ENCODE peak calls at places on chromosome 5, in eight cellular contexts. R is ovary, Z is astrocyte of the spinal cord, A is cardiac muscle cell, P is colonic mucosa, D is Peyer's patch, M is AG10803, X is IMR-90. E is an unnamed sample.

GRCh38 chr5:43646997-43647396 is 44.0 kb downstream of the NNT start:
- DNase-seq in R (no peak), Z (peak; percentile 32), A (no peak), P (no peak), D (no peak), M (peak; percentile 64), X (peak; percentile 57), E (peak; percentile 59)

GRCh38 chr5:88190106-88190834 is 78.4 kb downstream of the TMEM161B start:
- DNase-seq in R (no peak), Z (no peak), A (no peak), P (no peak), D (no peak), M (no peak), X (no peak), E (peak; percentile 18)

GRCh38 chr5:75512383-75513074 is 838 bp downstream of the POLK start:
- DNase-seq in R (no peak), Z (no peak), A (no peak), P (no peak), D (no peak), M (peak; percentile 21), X (peak; percentile 1), E (peak; percentile 31)

GRCh38 chr5:123450641-123451421 is 27.6 kb upstream of the CEP120 start:
- DNase-seq in R (no peak), Z (peak; percentile 3), A (peak; percentile 65), P (no peak), D (no peak), M (no peak), X (no peak), E (peak; percentile 55)

GRCh38 chr5:73693573-73694061 is 67.6 kb downstream of the ARHGEF28 start:
- DNase-seq in R (peak; percentile 82), Z (peak; percentile 62), A (peak; percentile 17), P (no peak), D (no peak), M (peak; percentile 47), X (peak; percentile 49), E (peak; percentile 74)

GRCh38 chr5:38752622-38753021 is 93.2 kb upstream of the OSMR start:
- DNase-seq in R (no peak), Z (no peak), A (no peak), P (no peak), D (no peak), M (peak; percentile 14), X (no peak), E (no peak)

GRCh38 chr5:96852769-96853168 is 23.5 kb upstream of the ERAP2 start:
- DNase-seq in R (no peak), Z (peak; percentile 40), A (no peak), P (no peak), D (no peak), M (peak; percentile 49), X (peak; percentile 62), E (no peak)

GRCh38 chr5:178205010-178205748 is 846 bp downstream of the HNRNPAB start:
- DNase-seq in R (peak; percentile 73), Z (peak; percentile 70), A (peak; percentile 82), P (peak; percentile 94), D (peak; percentile 92), M (peak; percentile 68), X (peak; percentile 62), E (peak; percentile 81)

GRCh38 chr5:178544166-178544834 is 45.9 kb downstream of the COL23A1 start:
- DNase-seq in R (no peak), Z (no peak), A (no peak), P (no peak), D (no peak), M (no peak), X (no peak), E (no peak)

GRCh38 chr5:89343666-89344065 is 460.7 kb upstream of the MEF2C start:
- DNase-seq in R (no peak), Z (peak; percentile 29), A (no peak), P (peak; percentile 19), D (no peak), M (no peak), X (peak; percentile 16), E (peak; percentile 41)

GRCh38 chr5:105849701-105850100 is 1821.0 kb downstream of the EFNA5 start:
- DNase-seq in R (no peak), Z (peak; percentile 4), A (no peak), P (no peak), D (no peak), M (no peak), X (peak; percentile 70), E (peak; percentile 16)

GRCh38 chr5:64330728-64331231 is 165.1 kb downstream of the RNF180 start:
- DNase-seq in R (no peak), Z (no peak), A (no peak), P (no peak), D (no peak), M (no peak), X (no peak), E (no peak)

GRCh38 chr5:5344051-5344571 is 78.4 kb upstream of the ICE1 start:
- DNase-seq in R (no peak), Z (no peak), A (no peak), P (no peak), D (no peak), M (no peak), X (no peak), E (no peak)

GRCh38 chr5:60161340-60161934 is 267.9 kb upstream of the PDE4D start:
- DNase-seq in R (no peak), Z (peak; percentile 55), A (peak; percentile 43), P (no peak), D (no peak), M (peak; percentile 37), X (peak; percentile 19), E (peak; percentile 76)

GRCh38 chr5:32852535-32852934 is 141.4 kb downstream of the NPR3 start:
- DNase-seq in R (no peak), Z (peak; percentile 79), A (peak; percentile 48), P (no peak), D (no peak), M (peak; percentile 77), X (peak; percentile 89), E (peak; percentile 93)

DNA sequence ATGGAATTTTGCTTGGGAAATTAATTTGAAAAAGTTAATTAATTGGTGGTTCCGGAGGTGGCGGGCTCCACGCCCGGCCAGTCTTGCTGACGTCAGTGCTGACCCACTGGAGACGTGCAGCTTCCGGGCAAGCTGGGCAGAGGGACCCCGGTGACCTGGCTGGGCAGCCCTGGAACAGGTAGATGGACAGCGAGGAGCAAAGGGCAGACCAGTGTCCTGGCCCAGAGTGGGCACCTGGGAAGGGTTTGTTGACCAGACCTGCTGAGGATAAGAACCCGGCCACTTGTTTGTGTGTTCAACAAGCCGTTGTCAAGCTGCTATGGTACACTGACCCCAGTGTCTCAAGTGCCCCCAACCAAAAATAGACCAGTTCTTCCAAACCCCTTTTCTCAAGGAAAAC is 17.5 kb downstream of the CXXC5 start:
- DNase-seq in R (no peak), Z (no peak), A (no peak), P (no peak), D (no peak), M (no peak), X (no peak), E (no peak)
- H3K4me3 ChIP-seq in R (no peak overlapping the region), Z (no peak overlapping the region), A (no peak overlapping the region), P (no peak overlapping the region), D (no peak overlapping the region), M (no peak overlapping the region), X (no peak overlapping the region), E (no peak overlapping the region)

GRCh38 chr5:142720561-142721275 is 34.8 kb upstream of the FGF1 start:
- DNase-seq in R (no peak), Z (no peak), A (no peak), P (peak; percentile 61), D (peak; percentile 75), M (no peak), X (peak; percentile 33), E (no peak)

GRCh38 chr5:142719836-142720330 is 34.0 kb upstream of the FGF1 start:
- DNase-seq in R (no peak), Z (no peak), A (no peak), P (no peak), D (no peak), M (no peak), X (no peak), E (no peak)

GRCh38 chr5:142716963-142717362 is 31.1 kb upstream of the FGF1 start:
- DNase-seq in R (no peak), Z (peak; percentile 59), A (peak; percentile 82), P (peak; percentile 43), D (no peak), M (peak; percentile 53), X (peak; percentile 51), E (peak; percentile 79)

GRCh38 chr5:142715291-142715690 is 29.4 kb upstream of the FGF1 start:
- DNase-seq in R (no peak), Z (no peak), A (no peak), P (no peak), D (no peak), M (no peak), X (no peak), E (no peak)

GRCh38 chr5:142717582-142718215 is 31.8 kb upstream of the FGF1 start:
- DNase-seq in R (no peak), Z (peak; percentile 60), A (peak; percentile 43), P (no peak), D (no peak), M (peak; percentile 77), X (peak; percentile 72), E (peak; percentile 86)
- TF ChIP-seq CTCF in R (no peak), Z (peak; percentile 75), A (peak; percentile 80), P (peak; percentile 24), D (no peak), M (peak; percentile 93), X (peak; percentile 93), E (peak; percentile 95)

DNA sequence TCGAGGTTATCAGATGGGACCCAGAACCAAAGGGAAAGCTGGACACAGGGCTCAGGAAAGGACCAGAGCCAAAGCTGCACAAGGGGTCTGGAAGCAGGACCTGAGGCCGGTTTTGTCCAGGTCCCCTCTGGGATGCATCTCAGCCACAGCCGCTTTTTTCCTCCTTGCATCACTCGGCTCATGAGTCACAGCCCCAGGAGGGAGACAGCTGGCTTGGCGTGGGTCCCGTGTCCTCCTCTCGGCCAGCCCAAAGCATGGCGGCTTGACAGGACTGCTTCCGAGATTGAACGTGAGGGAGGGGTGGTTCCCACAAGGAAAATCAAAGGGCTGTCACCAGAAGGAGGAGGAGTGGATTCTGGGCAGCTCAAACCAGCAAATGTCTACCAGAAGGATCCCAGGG is 56.7 kb upstream of the CPLX2 start:
- DNase-seq in R (no peak), Z (peak; percentile 63), A (no peak), P (no peak), D (no peak), M (peak; percentile 79), X (peak; percentile 73), E (peak; percentile 46)
- H3K4me3 ChIP-seq in R (no peak overlapping the region), Z (no peak overlapping the region), A (no peak overlapping the region), P (no peak overlapping the region), D (no peak overlapping the region), M (no peak overlapping the region), X (no peak overlapping the region), E (no peak overlapping the region)

GRCh38 chr5:61332369-61332745 is 299 bp downstream of the ZSWIM6 start:
- DNase-seq in R (no peak), Z (no peak), A (peak; percentile 66), P (no peak), D (peak; percentile 75), M (peak; percentile 25), X (no peak), E (peak; percentile 48)

GRCh38 chr5:61331407-61332368 is at the start of gene ZSWIM6:
- DNase-seq in R (peak; percentile 100), Z (peak; percentile 100), A (peak; percentile 100), P (peak; percentile 99), D (peak; percentile 100), M (peak; percentile 100), X (peak; percentile 99), E (peak; percentile 100)

GRCh38 chr5:61332891-61333350 is 863 bp downstream of the ZSWIM6 start:
- DNase-seq in R (peak; percentile 44), Z (peak; percentile 72), A (peak; percentile 38), P (peak; percentile 54), D (no peak), M (peak; percentile 69), X (peak; percentile 66), E (peak; percentile 74)

GRCh38 chr5:61334224-61335196 is 2.5 kb downstream of the ZSWIM6 start:
- DNase-seq in R (no peak), Z (peak; percentile 81), A (no peak), P (no peak), D (no peak), M (peak; percentile 52), X (peak; percentile 76), E (peak; percentile 78)

GRCh38 chr5:61333351-61334223 is 1.5 kb downstream of the ZSWIM6 start:
- DNase-seq in R (peak; percentile 40), Z (peak; percentile 49), A (peak; percentile 59), P (no peak), D (peak; percentile 74), M (peak; percentile 32), X (no peak), E (no peak)
- TF ChIP-seq CTCF in R (no peak), Z (no peak), A (no peak), P (no peak), D (no peak), M (no peak), X (no peak), E (no peak)